ENCODE peak calls at places on chromosomes 2 and 18, in nine cellular contexts. H is ecto neural progenitor cell, U is KG1, L is nephron progenitor cell, C is upper lobe of right lung, V is fibroblast of the conjunctiva, Q is neuronal stem cell, B is MV-4-11, Y is pancreas. N is an unnamed sample.

GRCh38 chr2:63189026-63189425 is 138.4 kb downstream of the OTX1 start:
- DNase-seq in B (peak; percentile 3), Y (peak; percentile 27), L (peak; percentile 29), Q (no peak), V (peak; percentile 28), C (no peak), U (no peak), H (no peak), N (peak; percentile 51)

GRCh38 chr18:45777393-45777792 is 48.1 kb upstream of the SIGLEC15 start:
- DNase-seq in H (no peak), L (no peak), C (no peak), Y (no peak), V (no peak), Q (no peak), B (no peak), U (no peak), N (no peak)

GRCh38 chr2:173002751-173003541 is 72.7 kb upstream of the MAP3K20 start:
- DNase-seq in B (no peak), L (no peak), C (no peak), U (no peak), Q (no peak), V (no peak), Y (no peak), H (no peak), N (no peak)

GRCh38 chr18:38427736-38428135 is 862.1 kb upstream of the CELF4 start:
- DNase-seq in V (no peak), Y (no peak), B (no peak), H (no peak), U (no peak), Q (no peak), C (no peak), L (no peak), N (no peak)

GRCh38 chr2:100502782-100503181 is 32.5 kb downstream of the NMS start:
- DNase-seq in C (no peak), Y (no peak), B (no peak), H (no peak), U (no peak), V (no peak), Q (no peak), L (no peak), N (no peak)

GRCh38 chr2:177908182-177908581 is 164.4 kb downstream of the PDE11A start:
- DNase-seq in L (no peak), U (peak; percentile 28), H (no peak), Q (no peak), C (no peak), B (no peak), Y (no peak), V (no peak), N (peak; percentile 79)

GRCh38 chr2:98601532-98602132 is 6.7 kb downstream of the COA5 start:
- DNase-seq in B (peak; percentile 14), L (peak; percentile 41), Y (no peak), C (no peak), Q (no peak), U (no peak), H (no peak), V (no peak), N (peak; percentile 55)

GRCh38 chr18:32093106-32093511 is 1.4 kb downstream of the RNF138 start:
- DNase-seq in B (peak; percentile 79), L (peak; percentile 68), Q (peak; percentile 53), V (peak; percentile 22), H (peak; percentile 80), C (peak; percentile 77), Y (peak; percentile 53), U (peak; percentile 31), N (peak; percentile 64)

GRCh38 chr2:236840857-236841256 is 244.8 kb upstream of the COPS8 start:
- DNase-seq in V (no peak), C (no peak), Y (no peak), B (no peak), Q (no peak), U (no peak), L (no peak), H (no peak), N (no peak)

GRCh38 chr18:63216911-63217311 is 102.7 kb downstream of the BCL2 start:
- DNase-seq in B (no peak), U (no peak), H (no peak), V (no peak), Q (no peak), Y (no peak), L (no peak), C (no peak), N (no peak)

GRCh38 chr18:2536493-2536892 is 34.8 kb downstream of the METTL4 start:
- DNase-seq in H (no peak), L (no peak), Y (no peak), Q (no peak), B (no peak), U (no peak), V (peak; percentile 23), C (no peak), N (no peak)

GRCh38 chr2:23791030-23791429 is 135.9 kb downstream of the ATAD2B start:
- DNase-seq in B (no peak), Q (no peak), Y (no peak), C (no peak), U (no peak), L (no peak), H (no peak), V (peak; percentile 69), N (no peak)

GRCh38 chr2:233818639-233819621 is 35.4 kb downstream of the HJURP start:
- DNase-seq in L (no peak), Y (no peak), C (peak; percentile 44), V (no peak), U (no peak), Q (no peak), H (no peak), B (no peak), N (no peak)

GRCh38 chr2:65085148-65085547 is 28.9 kb downstream of the CEP68 start:
- DNase-seq in L (no peak), V (no peak), C (no peak), Y (no peak), Q (no peak), U (no peak), H (no peak), B (no peak), N (no peak)

GRCh38 chr2:148906136-148906535 is 31.1 kb downstream of the KIF5C start:
- DNase-seq in H (no peak), Y (no peak), Q (no peak), C (no peak), V (no peak), L (no peak), B (no peak), U (no peak), N (no peak)

GRCh38 chr2:45380131-45380836 is 230.8 kb downstream of the SRBD1 start:
- DNase-seq in H (no peak), U (no peak), L (no peak), C (no peak), V (no peak), Y (no peak), B (peak; percentile 42), Q (no peak), N (no peak)

GRCh38 chr2:143452817-143453462 is 323.7 kb downstream of the ARHGAP15 start:
- DNase-seq in Y (no peak), C (no peak), V (no peak), U (no peak), Q (no peak), H (no peak), L (no peak), B (peak; percentile 62), N (peak; percentile 27)

GRCh38 chr2:168114021-168114420 is 133.4 kb downstream of the STK39 start:
- DNase-seq in B (no peak), V (no peak), C (no peak), H (no peak), Y (no peak), U (no peak), Q (no peak), L (no peak), N (no peak)

GRCh38 chr2:179622122-179622521 is 239.3 kb downstream of the ZNF385B start:
- DNase-seq in Y (no peak), V (no peak), H (no peak), C (no peak), U (no peak), B (no peak), L (no peak), Q (no peak), N (no peak)

GRCh38 chr2:102789349-102790085 is 27.7 kb downstream of the TMEM182 start:
- DNase-seq in B (peak; percentile 51), Q (no peak), C (no peak), V (no peak), H (no peak), L (no peak), Y (no peak), U (no peak), N (no peak)

GRCh38 chr2:239586651-239587310 is 186.0 kb upstream of the HDAC4 start:
- DNase-seq in U (no peak), V (no peak), C (no peak), B (peak; percentile 12), L (no peak), Y (no peak), Q (no peak), H (no peak), N (no peak)

GRCh38 chr18:23437357-23438045 is 15.6 kb upstream of the RIOK3 start:
- DNase-seq in H (peak; percentile 90), U (peak; percentile 28), Y (peak; percentile 74), V (peak; percentile 27), L (peak; percentile 89), C (peak; percentile 93), B (peak; percentile 56), Q (peak; percentile 61), N (peak; percentile 74)